ENCODE peak calls at places on chromosomes 1 and 21, in six cellular contexts. U, M, T, A, S and R are unnamed samples.

GRCh38 chr1:165871311-165872067 is 44.1 kb downstream of the UCK2 start:
- DNase-seq in U (peak), M (no peak), T (peak), A (no peak), S (no peak), R (no peak)

GRCh38 chr1:151058682-151059341 is 610 bp downstream of the CDC42SE1 start:
- DNase-seq in U (no peak), M (peak), T (peak), A (no peak), S (no peak), R (peak)

GRCh38 chr1:32980080-32980479 is 15.5 kb upstream of the RNF19B start:
- DNase-seq in U (no peak), M (no peak), T (no peak), A (no peak), S (no peak), R (no peak)

GRCh38 chr1:209413062-209413461 is 170.5 kb upstream of the CAMK1G start:
- DNase-seq in U (no peak), M (no peak), T (no peak), A (no peak), S (no peak), R (no peak)

GRCh38 chr21:32574946-32575925 is 10.1 kb downstream of the TCP10L start:
- DNase-seq in U (no peak), M (no peak), T (no peak), A (no peak), S (no peak), R (no peak)

GRCh38 chr1:230855886-230856285 is 12.4 kb downstream of the C1orf198 start:
- DNase-seq in U (no peak), M (no peak), T (peak), A (no peak), S (no peak), R (no peak)

GRCh38 chr1:154434346-154435075 is 29.4 kb downstream of the IL6R start:
- DNase-seq in U (no peak), M (peak), T (peak), A (no peak), S (no peak), R (no peak)

GRCh38 chr1:3774503-3775247 is 2.1 kb downstream of the SMIM1 start:
- DNase-seq in U (no peak), M (no peak), T (no peak), A (no peak), S (no peak), R (no peak)

GRCh38 chr1:48536477-48536876 is 64.5 kb upstream of the SPATA6 start:
- DNase-seq in U (no peak), M (no peak), T (no peak), A (no peak), S (no peak), R (no peak)

GRCh38 chr1:3393024-3393986 is 61.2 kb upstream of the ARHGEF16 start:
- DNase-seq in U (no peak), M (no peak), T (no peak), A (no peak), S (no peak), R (no peak)

GRCh38 chr1:27554777-27555699 is 48.9 kb downstream of the AHDC1 start:
- DNase-seq in U (no peak), M (no peak), T (no peak), A (no peak), S (no peak), R (no peak)

GRCh38 chr21:25501996-25502665 is 105.2 kb downstream of the MRPL39 start:
- DNase-seq in U (no peak), M (no peak), T (no peak), A (no peak), S (no peak), R (no peak)

GRCh38 chr1:178109348-178110143 is 15.6 kb downstream of the RASAL2 start:
- DNase-seq in U (no peak), M (no peak), T (no peak), A (no peak), S (no peak), R (no peak)

GRCh38 chr21:46057111-46057709 is 40.7 kb upstream of the COL6A2 start:
- DNase-seq in U (no peak), M (peak), T (no peak), A (no peak), S (no peak), R (no peak)

GRCh38 chr1:65083263-65083896 is 64.6 kb upstream of the AK4 start:
- DNase-seq in U (no peak), M (no peak), T (no peak), A (no peak), S (no peak), R (no peak)

GRCh38 chr1:110380667-110381283 is 10.1 kb downstream of the SLC16A4 start:
- DNase-seq in U (no peak), M (no peak), T (no peak), A (no peak), S (peak), R (no peak)

GRCh38 chr1:165543651-165544452 is at the start of gene LRRC52:
- DNase-seq in U (no peak), M (no peak), T (peak), A (no peak), S (no peak), R (peak)

GRCh38 chr1:12169442-12170135 is 2.8 kb downstream of the TNFRSF1B start:
- DNase-seq in U (no peak), M (no peak), T (no peak), A (no peak), S (no peak), R (no peak)

GRCh38 chr1:248625971-248626370 is 8.9 kb downstream of the OR2T11 start:
- DNase-seq in U (no peak), M (no peak), T (no peak), A (no peak), S (no peak), R (no peak)

GRCh38 chr1:244371294-244372141 is 80.2 kb downstream of the ADSS2 start:
- DNase-seq in U (no peak), M (peak), T (no peak), A (no peak), S (no peak), R (no peak)

GRCh38 chr1:151715726-151716404 is 738 bp downstream of the CELF3 start:
- DNase-seq in U (no peak), M (no peak), T (no peak), A (no peak), S (no peak), R (no peak)

GRCh38 chr1:102970496-102971078 is 137.7 kb downstream of the COL11A1 start:
- DNase-seq in U (no peak), M (no peak), T (no peak), A (no peak), S (peak), R (peak)

GRCh38 chr1:245556057-245556456 is 401.3 kb downstream of the KIF26B start:
- DNase-seq in U (no peak), M (no peak), T (no peak), A (no peak), S (no peak), R (no peak)

GRCh38 chr1:223513309-223513708 is 120.1 kb downstream of the CCDC185 start:
- DNase-seq in U (no peak), M (no peak), T (no peak), A (no peak), S (no peak), R (no peak)

GRCh38 chr21:29145837-29146453 is 15.5 kb downstream of the MAP3K7CL start:
- DNase-seq in U (no peak), M (no peak), T (no peak), A (no peak), S (no peak), R (peak)

GRCh38 chr1:84682047-84682446 is 8.2 kb downstream of the SSX2IP start:
- DNase-seq in U (no peak), M (no peak), T (no peak), A (no peak), S (no peak), R (no peak)

GRCh38 chr1:235758931-235759330 is 107.8 kb downstream of the LYST start:
- DNase-seq in U (no peak), M (no peak), T (no peak), A (no peak), S (no peak), R (no peak)

GRCh38 chr1:49060766-49061165 is 284.1 kb upstream of the BEND5 start:
- DNase-seq in U (no peak), M (no peak), T (no peak), A (no peak), S (no peak), R (no peak)

GRCh38 chr1:210292276-210292851 is 36.3 kb upstream of the HHAT start:
- DNase-seq in U (no peak), M (peak), T (peak), A (no peak), S (no peak), R (no peak)